ENCODE peak calls at places on chromosomes 12 and 14, in six cellular contexts. One of them, this sample, is unnamed.
A peak's percentile ranks its signal among the peaks of the same experiment; 100 is the strongest.

GRCh38 chr12:96077081-96077480 is 41.7 kb upstream of the LTA4H start:
- DNase-seq in tibial artery: no peak
- DNase-seq in ovary: no peak
- DNase-seq in heart left ventricle: no peak
- DNase-seq in IMR-90: no peak
- DNase-seq in CD8-positive, alpha-beta memory T cell: no peak
- DNase-seq in this sample: no peak

GRCh38 chr12:37666069-37666781 is 650.3 kb upstream of the ALG10B start:
- DNase-seq in IMR-90: no peak
- DNase-seq in tibial artery: no peak
- DNase-seq in CD8-positive, alpha-beta memory T cell: no peak
- DNase-seq in ovary: no peak
- DNase-seq in heart left ventricle: no peak
- DNase-seq in this sample: no peak

GRCh38 chr14:100557658-100558057 is 29.6 kb downstream of the BEGAIN start:
- DNase-seq in heart left ventricle: no peak
- DNase-seq in tibial artery: no peak
- DNase-seq in ovary: no peak
- DNase-seq in IMR-90: peak; percentile 18
- DNase-seq in CD8-positive, alpha-beta memory T cell: no peak
- DNase-seq in this sample: no peak

GRCh38 chr12:133081408-133081806 is 684 bp downstream of the ZNF140 start:
- DNase-seq in IMR-90: no peak
- DNase-seq in CD8-positive, alpha-beta memory T cell: no peak
- DNase-seq in heart left ventricle: no peak
- DNase-seq in tibial artery: no peak
- DNase-seq in ovary: peak; percentile 51
- DNase-seq in this sample: peak; percentile 35

GRCh38 chr14:96735509-96735908 is 61.7 kb upstream of the VRK1 start:
- DNase-seq in heart left ventricle: no peak
- DNase-seq in ovary: no peak
- DNase-seq in IMR-90: no peak
- DNase-seq in CD8-positive, alpha-beta memory T cell: no peak
- DNase-seq in tibial artery: no peak
- DNase-seq in this sample: no peak

GRCh38 chr12:42306297-42306696 is 19.6 kb downstream of the ZCRB1 start:
- DNase-seq in tibial artery: no peak
- DNase-seq in ovary: no peak
- DNase-seq in heart left ventricle: no peak
- DNase-seq in IMR-90: no peak
- DNase-seq in CD8-positive, alpha-beta memory T cell: no peak
- DNase-seq in this sample: no peak

GRCh38 chr12:126202138-126202537 is 1136.9 kb downstream of the AACS start:
- DNase-seq in CD8-positive, alpha-beta memory T cell: no peak
- DNase-seq in tibial artery: no peak
- DNase-seq in ovary: no peak
- DNase-seq in heart left ventricle: no peak
- DNase-seq in IMR-90: no peak
- DNase-seq in this sample: no peak

GRCh38 chr12:121614872-121615467 is 11.4 kb upstream of the ORAI1 start:
- DNase-seq in IMR-90: no peak
- DNase-seq in tibial artery: no peak
- DNase-seq in heart left ventricle: no peak
- DNase-seq in CD8-positive, alpha-beta memory T cell: peak; percentile 31
- DNase-seq in ovary: no peak
- DNase-seq in this sample: no peak

GRCh38 chr14:66045572-66046021 is 440.6 kb upstream of the CCDC196 start:
- DNase-seq in ovary: no peak
- DNase-seq in CD8-positive, alpha-beta memory T cell: no peak
- DNase-seq in IMR-90: no peak
- DNase-seq in heart left ventricle: peak; percentile 84
- DNase-seq in tibial artery: no peak
- DNase-seq in this sample: no peak

GRCh38 chr12:106252056-106252455 is 4.2 kb upstream of the CKAP4 start:
- DNase-seq in ovary: no peak
- DNase-seq in heart left ventricle: no peak
- DNase-seq in CD8-positive, alpha-beta memory T cell: no peak
- DNase-seq in IMR-90: no peak
- DNase-seq in tibial artery: no peak
- DNase-seq in this sample: no peak

GRCh38 chr14:21039585-21040369 is 2.4 kb upstream of the RNASE7 start:
- DNase-seq in ovary: peak; percentile 59
- DNase-seq in CD8-positive, alpha-beta memory T cell: peak; percentile 24
- DNase-seq in heart left ventricle: peak; percentile 54
- DNase-seq in IMR-90: peak; percentile 67
- DNase-seq in tibial artery: no peak
- DNase-seq in this sample: no peak

GRCh38 chr14:61764342-61765122 is 2.3 kb downstream of the SNAPC1 start:
- DNase-seq in IMR-90: no peak
- DNase-seq in heart left ventricle: no peak
- DNase-seq in tibial artery: no peak
- DNase-seq in ovary: no peak
- DNase-seq in CD8-positive, alpha-beta memory T cell: no peak
- DNase-seq in this sample: no peak

GRCh38 chr14:105474478-105475268 is at the start of gene CRIP2:
- DNase-seq in tibial artery: peak; percentile 78
- DNase-seq in IMR-90: peak; percentile 10
- DNase-seq in heart left ventricle: peak; percentile 79
- DNase-seq in ovary: peak; percentile 66
- DNase-seq in CD8-positive, alpha-beta memory T cell: peak; percentile 57
- DNase-seq in this sample: no peak

GRCh38 chr12:32261638-32262037 is 137.7 kb upstream of the FGD4 start:
- DNase-seq in tibial artery: no peak
- DNase-seq in heart left ventricle: no peak
- DNase-seq in ovary: no peak
- DNase-seq in CD8-positive, alpha-beta memory T cell: no peak
- DNase-seq in IMR-90: no peak
- DNase-seq in this sample: no peak

GRCh38 chr14:89973234-89973823 is 17.6 kb downstream of the TDP1 start:
- DNase-seq in tibial artery: peak; percentile 65
- DNase-seq in CD8-positive, alpha-beta memory T cell: no peak
- DNase-seq in IMR-90: peak; percentile 69
- DNase-seq in heart left ventricle: peak; percentile 68
- DNase-seq in ovary: peak; percentile 75
- DNase-seq in this sample: peak; percentile 75

GRCh38 chr12:6635856-6636521 is at the start of gene LPAR5:
- DNase-seq in CD8-positive, alpha-beta memory T cell: peak; percentile 36
- DNase-seq in ovary: no peak
- DNase-seq in tibial artery: no peak
- DNase-seq in heart left ventricle: no peak
- DNase-seq in IMR-90: no peak
- DNase-seq in this sample: peak; percentile 93

GRCh38 chr12:32446306-32447119 is 47.2 kb downstream of the FGD4 start:
- DNase-seq in IMR-90: no peak
- DNase-seq in CD8-positive, alpha-beta memory T cell: no peak
- DNase-seq in tibial artery: no peak
- DNase-seq in ovary: no peak
- DNase-seq in heart left ventricle: no peak
- DNase-seq in this sample: no peak

GRCh38 chr12:10213168-10214130 is 772 bp downstream of the GABARAPL1 start:
- DNase-seq in CD8-positive, alpha-beta memory T cell: peak; percentile 88
- DNase-seq in IMR-90: peak; percentile 87
- DNase-seq in heart left ventricle: peak; percentile 86
- DNase-seq in ovary: peak; percentile 81
- DNase-seq in tibial artery: peak; percentile 94
- DNase-seq in this sample: peak; percentile 71

GRCh38 chr12:54603173-54603814 is 14.8 kb upstream of the PPP1R1A start:
- DNase-seq in ovary: peak; percentile 60
- DNase-seq in tibial artery: peak; percentile 62
- DNase-seq in CD8-positive, alpha-beta memory T cell: peak; percentile 49
- DNase-seq in heart left ventricle: peak; percentile 40
- DNase-seq in IMR-90: peak; percentile 65
- DNase-seq in this sample: peak; percentile 46

GRCh38 chr14:95711476-95712176 is 2.3 kb downstream of the TCL1A start:
- DNase-seq in heart left ventricle: no peak
- DNase-seq in tibial artery: no peak
- DNase-seq in CD8-positive, alpha-beta memory T cell: no peak
- DNase-seq in IMR-90: no peak
- DNase-seq in ovary: no peak
- DNase-seq in this sample: no peak

GRCh38 chr12:132003846-132004245 is 54.1 kb downstream of the EP400 start:
- DNase-seq in CD8-positive, alpha-beta memory T cell: no peak
- DNase-seq in IMR-90: peak; percentile 73
- DNase-seq in ovary: no peak
- DNase-seq in heart left ventricle: no peak
- DNase-seq in tibial artery: no peak
- DNase-seq in this sample: no peak

GRCh38 chr14:51978566-51979398 is 10.6 kb upstream of the RTRAF start:
- DNase-seq in IMR-90: peak; percentile 79
- DNase-seq in tibial artery: peak; percentile 85
- DNase-seq in heart left ventricle: peak; percentile 74
- DNase-seq in CD8-positive, alpha-beta memory T cell: peak; percentile 62
- DNase-seq in ovary: peak; percentile 85
- DNase-seq in this sample: peak; percentile 86

GRCh38 chr12:56581418-56582145 is 48.5 kb downstream of the BAZ2A start:
- DNase-seq in CD8-positive, alpha-beta memory T cell: peak; percentile 30
- DNase-seq in ovary: peak; percentile 83
- DNase-seq in tibial artery: no peak
- DNase-seq in IMR-90: peak; percentile 69
- DNase-seq in heart left ventricle: no peak
- DNase-seq in this sample: no peak

GRCh38 chr12:76186507-76186906 is 102.0 kb upstream of the NAP1L1 start:
- DNase-seq in ovary: no peak
- DNase-seq in CD8-positive, alpha-beta memory T cell: no peak
- DNase-seq in heart left ventricle: no peak
- DNase-seq in tibial artery: no peak
- DNase-seq in IMR-90: peak; percentile 64
- DNase-seq in this sample: no peak

GRCh38 chr12:10385181-10385613 is 4.6 kb downstream of the KLRK1 start:
- DNase-seq in heart left ventricle: no peak
- DNase-seq in ovary: no peak
- DNase-seq in tibial artery: no peak
- DNase-seq in CD8-positive, alpha-beta memory T cell: no peak
- DNase-seq in IMR-90: peak; percentile 81
- DNase-seq in this sample: no peak

GRCh38 chr12:132433641-132434395 is 56.1 kb upstream of the FBRSL1 start:
- DNase-seq in IMR-90: no peak
- DNase-seq in CD8-positive, alpha-beta memory T cell: no peak
- DNase-seq in heart left ventricle: no peak
- DNase-seq in tibial artery: no peak
- DNase-seq in ovary: no peak
- DNase-seq in this sample: peak; percentile 63

GRCh38 chr12:76266797-76267196 is 81.4 kb downstream of the BBS10 start:
- DNase-seq in ovary: no peak
- DNase-seq in heart left ventricle: peak; percentile 82
- DNase-seq in tibial artery: no peak
- DNase-seq in CD8-positive, alpha-beta memory T cell: no peak
- DNase-seq in IMR-90: peak; percentile 90
- DNase-seq in this sample: no peak

GRCh38 chr12:50934981-50935807 is 17.1 kb upstream of the HIGD1C start:
- DNase-seq in ovary: no peak
- DNase-seq in CD8-positive, alpha-beta memory T cell: no peak
- DNase-seq in IMR-90: peak; percentile 67
- DNase-seq in tibial artery: no peak
- DNase-seq in heart left ventricle: no peak
- DNase-seq in this sample: no peak
- H3K4me1 ChIP-seq in ovary: peaks cover 4% of the 10 kb centered on the region
- H3K4me1 ChIP-seq in CD8-positive, alpha-beta memory T cell: no peaks in the 10 kb centered on the region
- H3K4me1 ChIP-seq in IMR-90: peaks cover 18% of the 10 kb centered on the region
- H3K4me1 ChIP-seq in tibial artery: no peaks in the 10 kb centered on the region
- H3K4me1 ChIP-seq in heart left ventricle: peaks cover 48% of the 10 kb centered on the region
- H3K4me1 ChIP-seq in this sample: peaks cover 49% of the 10 kb centered on the region

GRCh38 chr12:49228653-49229052 is 36.2 kb upstream of the TUBA1C start:
- DNase-seq in IMR-90: no peak
- DNase-seq in CD8-positive, alpha-beta memory T cell: no peak
- DNase-seq in ovary: no peak
- DNase-seq in tibial artery: no peak
- DNase-seq in heart left ventricle: no peak
- DNase-seq in this sample: no peak
- H3K4me1 ChIP-seq in IMR-90: peaks cover 12% of the 10 kb centered on the region
- H3K4me1 ChIP-seq in CD8-positive, alpha-beta memory T cell: no peaks in the 10 kb centered on the region
- H3K4me1 ChIP-seq in ovary: no peaks in the 10 kb centered on the region
- H3K4me1 ChIP-seq in tibial artery: no peaks in the 10 kb centered on the region
- H3K4me1 ChIP-seq in heart left ventricle: peaks cover 62% of the 10 kb centered on the region
- H3K4me1 ChIP-seq in this sample: peaks cover 8% of the 10 kb centered on the region

GRCh38 chr14:54772451-54772881 is 130.2 kb downstream of the GCH1 start:
- DNase-seq in tibial artery: no peak
- DNase-seq in ovary: no peak
- DNase-seq in CD8-positive, alpha-beta memory T cell: no peak
- DNase-seq in IMR-90: peak; percentile 59
- DNase-seq in heart left ventricle: no peak
- DNase-seq in this sample: no peak

GRCh38 chr14:54773171-54774006 is 129.2 kb downstream of the GCH1 start:
- DNase-seq in heart left ventricle: peak; percentile 94
- DNase-seq in tibial artery: peak; percentile 92
- DNase-seq in CD8-positive, alpha-beta memory T cell: peak; percentile 40
- DNase-seq in IMR-90: peak; percentile 100
- DNase-seq in ovary: peak; percentile 87
- DNase-seq in this sample: peak; percentile 72

GRCh38 chr14:54768501-54768900 is 134.1 kb downstream of the GCH1 start:
- DNase-seq in CD8-positive, alpha-beta memory T cell: no peak
- DNase-seq in IMR-90: peak; percentile 28
- DNase-seq in ovary: no peak
- DNase-seq in heart left ventricle: no peak
- DNase-seq in tibial artery: no peak
- DNase-seq in this sample: no peak

GRCh38 chr14:54769955-54770863 is 132.4 kb downstream of the GCH1 start:
- DNase-seq in heart left ventricle: no peak
- DNase-seq in CD8-positive, alpha-beta memory T cell: no peak
- DNase-seq in tibial artery: no peak
- DNase-seq in IMR-90: no peak
- DNase-seq in ovary: no peak
- DNase-seq in this sample: no peak

GRCh38 chr14:54771411-54772027 is 131.1 kb downstream of the GCH1 start:
- DNase-seq in CD8-positive, alpha-beta memory T cell: no peak
- DNase-seq in tibial artery: no peak
- DNase-seq in ovary: no peak
- DNase-seq in IMR-90: no peak
- DNase-seq in heart left ventricle: no peak
- DNase-seq in this sample: no peak
- H3K4me1 ChIP-seq in CD8-positive, alpha-beta memory T cell: peaks cover 20% of the 10 kb centered on the region
- H3K4me1 ChIP-seq in tibial artery: no peaks in the 10 kb centered on the region
- H3K4me1 ChIP-seq in ovary: peaks cover 3% of the 10 kb centered on the region
- H3K4me1 ChIP-seq in IMR-90: peaks cover 27% of the 10 kb centered on the region
- H3K4me1 ChIP-seq in heart left ventricle: peaks cover 43% of the 10 kb centered on the region
- H3K4me1 ChIP-seq in this sample: peaks cover 4% of the 10 kb centered on the region

GRCh38 chr12:124560519-124560918 is 6.9 kb downstream of the NCOR2 start:
- DNase-seq in ovary: no peak
- DNase-seq in CD8-positive, alpha-beta memory T cell: no peak
- DNase-seq in heart left ventricle: no peak
- DNase-seq in tibial artery: no peak
- DNase-seq in IMR-90: no peak
- DNase-seq in this sample: no peak

GRCh38 chr12:124557518-124558223 is 9.7 kb downstream of the NCOR2 start:
- DNase-seq in tibial artery: no peak
- DNase-seq in heart left ventricle: no peak
- DNase-seq in IMR-90: no peak
- DNase-seq in ovary: peak; percentile 37
- DNase-seq in CD8-positive, alpha-beta memory T cell: no peak
- DNase-seq in this sample: no peak

GRCh38 chr12:124558298-124558697 is 9.1 kb downstream of the NCOR2 start:
- DNase-seq in CD8-positive, alpha-beta memory T cell: no peak
- DNase-seq in tibial artery: no peak
- DNase-seq in ovary: no peak
- DNase-seq in heart left ventricle: no peak
- DNase-seq in IMR-90: no peak
- DNase-seq in this sample: no peak

GRCh38 chr12:124561231-124561630 is 6.2 kb downstream of the NCOR2 start:
- DNase-seq in heart left ventricle: no peak
- DNase-seq in IMR-90: no peak
- DNase-seq in CD8-positive, alpha-beta memory T cell: no peak
- DNase-seq in ovary: no peak
- DNase-seq in tibial artery: no peak
- DNase-seq in this sample: no peak

GRCh38 chr12:124559182-124560017 is 8.0 kb downstream of the NCOR2 start:
- DNase-seq in IMR-90: no peak
- DNase-seq in CD8-positive, alpha-beta memory T cell: no peak
- DNase-seq in heart left ventricle: no peak
- DNase-seq in ovary: no peak
- DNase-seq in tibial artery: no peak
- DNase-seq in this sample: no peak
- H3K4me1 ChIP-seq in IMR-90: peaks cover 12% of the 10 kb centered on the region
- H3K4me1 ChIP-seq in CD8-positive, alpha-beta memory T cell: peaks cover 14% of the 10 kb centered on the region
- H3K4me1 ChIP-seq in heart left ventricle: peaks cover 81% of the 10 kb centered on the region
- H3K4me1 ChIP-seq in ovary: peaks cover 45% of the 10 kb centered on the region
- H3K4me1 ChIP-seq in tibial artery: no peaks in the 10 kb centered on the region
- H3K4me1 ChIP-seq in this sample: peaks cover 10% of the 10 kb centered on the region